ENCODE peak calls at places on chromosomes 3 and 15, in four cellular contexts. Q is thoracic aorta, E is A673, A is dorsolateral prefrontal cortex. V is an unnamed sample.

GRCh38 chr3:24067483-24067882 is 122.4 kb downstream of the NR1D2 start:
- DNase-seq in Q (no peak), A (no peak), E (no peak), V (no peak)

GRCh38 chr15:43150171-43150929 is 17.0 kb downstream of the TMEM62 start:
- DNase-seq in Q (no peak), A (no peak), E (peak), V (no peak)

GRCh38 chr3:185528481-185529009 is 23.8 kb downstream of the LIPH start:
- DNase-seq in A (no peak), E (no peak), Q (no peak), V (no peak)

GRCh38 chr3:139317660-139318430 is 26.0 kb upstream of the MRPS22 start:
- DNase-seq in E (no peak), A (no peak), Q (no peak), V (no peak)

GRCh38 chr3:45976191-45977091 is 19.2 kb downstream of the FYCO1 start:
- DNase-seq in A (no peak), E (no peak), Q (no peak), V (no peak)

GRCh38 chr3:50658831-50659230 is 15.9 kb upstream of the DOCK3 start:
- DNase-seq in A (peak), E (no peak), Q (no peak), V (no peak)

GRCh38 chr3:20056727-20057611 is 16.7 kb downstream of the KAT2B start:
- DNase-seq in E (no peak), A (no peak), Q (no peak), V (no peak)

GRCh38 chr3:45664558-45664957 is 24.6 kb upstream of the SACM1L start:
- DNase-seq in Q (no peak), E (no peak), A (no peak), V (no peak)

GRCh38 chr3:4306091-4306490 is 2.9 kb downstream of the SETMAR start:
- DNase-seq in E (no peak), A (no peak), Q (no peak), V (no peak)
- H3K27ac ChIP-seq in E (no peak), A (peak), Q (peak), V (no peak)

DNA sequence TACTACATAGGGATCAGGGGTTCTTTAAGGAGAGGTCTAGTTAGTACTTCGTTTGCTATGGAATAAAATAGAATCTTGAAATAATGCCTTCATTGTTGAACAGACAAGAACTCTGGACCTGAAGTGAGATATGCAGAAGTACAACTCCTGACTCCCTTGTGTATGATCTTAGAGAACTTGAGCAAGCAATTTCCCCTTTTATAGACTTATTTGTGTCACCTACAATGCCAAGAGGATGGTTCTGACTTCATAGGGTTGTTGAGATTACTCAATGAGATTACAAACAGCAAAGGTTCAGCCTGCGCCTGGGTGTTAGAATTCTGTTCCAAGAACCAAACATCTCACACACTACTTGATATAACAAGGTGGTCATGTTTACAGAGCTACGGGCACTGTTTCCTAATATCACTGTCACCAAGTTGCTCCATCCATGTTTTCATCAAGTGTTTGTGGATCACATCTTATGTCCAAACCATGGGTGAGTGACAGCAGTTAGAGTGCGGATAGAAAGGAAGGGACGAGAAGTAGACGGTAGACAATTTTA is 76.7 kb upstream of the ADAMTS9 start:
- DNase-seq in E (no peak), Q (no peak), A (no peak), V (no peak)
- H3K27ac ChIP-seq in E (no peak), Q (no peak), A (no peak), V (no peak)

GRCh38 chr3:168087539-168087938 is 8.2 kb downstream of the GOLIM4 start:
- DNase-seq in A (no peak), E (no peak), Q (no peak), V (no peak)
- H3K27ac ChIP-seq in A (no peak), E (no peak), Q (no peak), V (no peak)

GRCh38 chr15:101204744-101205535 is 46.9 kb downstream of the CHSY1 start:
- DNase-seq in E (no peak), Q (no peak), A (no peak), V (no peak)

GRCh38 chr15:101203029-101203428 is 48.8 kb downstream of the CHSY1 start:
- DNase-seq in A (no peak), E (no peak), Q (no peak), V (no peak)

GRCh38 chr15:101207867-101208288 is 44.0 kb downstream of the CHSY1 start:
- DNase-seq in A (no peak), Q (no peak), E (no peak), V (no peak)

GRCh38 chr15:101203607-101204006 is 48.2 kb downstream of the CHSY1 start:
- DNase-seq in A (no peak), Q (no peak), E (no peak), V (no peak)

GRCh38 chr15:101206173-101206572 is 45.7 kb downstream of the CHSY1 start:
- DNase-seq in Q (no peak), A (peak), E (no peak), V (no peak)
- H3K27ac ChIP-seq in Q (no peak), A (peak), E (no peak), V (no peak)

GRCh38 chr15:65690173-65690572 is 68.4 kb downstream of the SLC24A1 start:
- DNase-seq in A (no peak), Q (no peak), E (no peak), V (no peak)

GRCh38 chr15:65695073-65695472 is 73.3 kb downstream of the SLC24A1 start:
- DNase-seq in Q (no peak), A (no peak), E (no peak), V (no peak)

GRCh38 chr15:65688462-65688861 is 66.7 kb downstream of the SLC24A1 start:
- DNase-seq in A (no peak), E (no peak), Q (no peak), V (no peak)

DNA sequence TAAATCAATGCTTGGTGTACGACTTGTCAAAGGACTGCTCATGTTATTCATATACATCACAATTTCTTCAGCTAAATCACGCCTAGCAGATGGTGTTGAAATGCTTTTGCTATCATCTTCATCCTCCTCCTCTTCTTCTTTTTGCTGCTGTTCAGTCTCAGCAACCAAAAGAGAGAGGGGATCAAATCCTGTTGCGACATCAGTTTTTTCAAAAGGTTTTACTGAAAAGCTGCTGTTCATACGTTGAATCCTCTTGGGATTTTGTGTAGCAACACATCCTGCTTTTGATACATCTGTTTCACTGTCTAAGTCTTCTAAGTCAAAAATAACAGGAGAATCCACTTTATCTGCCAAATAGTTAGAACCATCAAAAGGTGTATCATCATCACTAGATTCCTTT is 69.0 kb downstream of the SLC24A1 start:
- DNase-seq in E (peak), Q (no peak), A (no peak), V (no peak)
- H3K27ac ChIP-seq in E (no peak), Q (no peak), A (no peak), V (no peak)

DNA sequence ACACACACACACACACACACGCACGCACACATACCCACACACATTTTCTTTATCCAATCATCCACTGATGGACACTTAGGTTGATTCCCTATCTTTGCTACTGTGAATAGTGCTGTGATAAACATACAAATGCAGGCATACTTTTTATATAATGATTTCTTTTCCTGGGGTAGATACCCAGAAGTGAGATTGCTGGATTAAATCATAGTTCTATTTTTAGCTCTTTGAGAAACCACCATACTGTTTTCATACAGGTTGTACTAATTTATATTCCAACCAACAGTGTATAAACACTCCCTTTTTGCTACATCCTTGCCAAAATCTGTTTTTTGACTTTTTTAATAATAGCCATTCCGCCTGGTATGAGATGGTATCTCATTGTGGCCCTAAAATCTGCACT is 94.5 kb upstream of the GK5 start:
- DNase-seq in Q (no peak), E (no peak), A (no peak), V (no peak)
- H3K27ac ChIP-seq in Q (no peak), E (no peak), A (no peak), V (no peak)

DNA sequence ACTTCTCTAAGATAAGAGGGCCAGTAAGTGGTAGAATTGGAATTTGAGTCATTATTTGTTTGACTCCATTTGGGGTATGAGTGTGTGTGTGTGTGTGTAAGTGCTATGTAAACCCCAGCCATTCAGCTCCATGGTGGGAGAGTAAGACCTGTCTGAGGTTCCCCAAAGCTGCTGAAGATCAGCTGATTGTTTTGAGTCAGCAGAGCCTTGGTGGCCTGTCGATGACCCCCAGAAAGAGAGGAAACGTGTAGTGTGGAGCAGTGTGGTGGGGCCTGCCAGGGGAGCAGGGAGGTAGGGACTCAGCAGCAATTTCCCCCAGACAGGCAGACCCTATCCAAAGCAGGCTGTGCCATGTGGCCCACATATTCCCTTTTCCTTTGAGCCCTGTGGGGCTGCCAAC is 5.3 kb downstream of the DVL3 start:
- DNase-seq in E (no peak), Q (no peak), A (no peak), V (no peak)
- H3K27ac ChIP-seq in E (no peak), Q (no peak), A (no peak), V (no peak)

GRCh38 chr3:141419946-141420345 is 51.6 kb downstream of the ZBTB38 start:
- DNase-seq in E (no peak), A (no peak), Q (no peak), V (no peak)
- H3K27ac ChIP-seq in E (no peak), A (peak), Q (no peak), V (no peak)

V was measured in substantia nigra.